ENCODE peak calls at places on chromosome 10, in five cellular contexts. One of them, this sample, is unnamed. For H3K36me3, the result is how much of the 10 kb centered on the place peaks cover.

GRCh38 chr10:50629495-50630122 is 5.9 kb upstream of the SGMS1 start:
- DNase-seq in left lung: no peak
- DNase-seq in heart left ventricle: no peak
- DNase-seq in body of pancreas: no peak
- DNase-seq in transverse colon: no peak
- DNase-seq in this sample: no peak

GRCh38 chr10:93096901-93097300 is 23.2 kb downstream of the CYP26A1 start:
- DNase-seq in left lung: no peak
- DNase-seq in heart left ventricle: no peak
- DNase-seq in body of pancreas: no peak
- DNase-seq in transverse colon: no peak
- DNase-seq in this sample: no peak

GRCh38 chr10:31011017-31011659 is 20.5 kb downstream of the ZNF438 start:
- DNase-seq in body of pancreas: no peak
- DNase-seq in transverse colon: no peak
- DNase-seq in heart left ventricle: no peak
- DNase-seq in left lung: no peak
- DNase-seq in this sample: no peak

GRCh38 chr10:121340176-121340850 is 257.9 kb downstream of the FGFR2 start:
- DNase-seq in heart left ventricle: no peak
- DNase-seq in left lung: no peak
- DNase-seq in transverse colon: no peak
- DNase-seq in body of pancreas: no peak
- DNase-seq in this sample: no peak

GRCh38 chr10:35421553-35422178 is 85.4 kb downstream of the CCNY start:
- DNase-seq in transverse colon: peak
- DNase-seq in left lung: no peak
- DNase-seq in body of pancreas: no peak
- DNase-seq in heart left ventricle: peak
- DNase-seq in this sample: no peak

GRCh38 chr10:75431180-75432111 is at the start of gene LRMDA:
- DNase-seq in left lung: peak
- DNase-seq in transverse colon: peak
- DNase-seq in heart left ventricle: peak
- DNase-seq in body of pancreas: peak
- DNase-seq in this sample: peak

GRCh38 chr10:58475322-58476277 is 37.1 kb upstream of the BICC1 start:
- DNase-seq in heart left ventricle: no peak
- DNase-seq in transverse colon: no peak
- DNase-seq in left lung: no peak
- DNase-seq in body of pancreas: no peak
- DNase-seq in this sample: no peak

GRCh38 chr10:71246591-71247143 is 34.3 kb downstream of the UNC5B start:
- DNase-seq in body of pancreas: peak
- DNase-seq in heart left ventricle: peak
- DNase-seq in transverse colon: peak
- DNase-seq in left lung: peak
- DNase-seq in this sample: no peak

GRCh38 chr10:119306514-119306951 is 99.2 kb downstream of the GRK5 start:
- DNase-seq in transverse colon: peak
- DNase-seq in left lung: no peak
- DNase-seq in body of pancreas: no peak
- DNase-seq in heart left ventricle: no peak
- DNase-seq in this sample: no peak

GRCh38 chr10:114957673-114958072 is 19.7 kb downstream of the TRUB1 start:
- DNase-seq in transverse colon: no peak
- DNase-seq in heart left ventricle: no peak
- DNase-seq in body of pancreas: no peak
- DNase-seq in left lung: no peak
- DNase-seq in this sample: no peak

GRCh38 chr10:95392711-95393164 is 101.9 kb upstream of the PDLIM1 start:
- DNase-seq in transverse colon: no peak
- DNase-seq in body of pancreas: no peak
- DNase-seq in heart left ventricle: no peak
- DNase-seq in left lung: no peak
- DNase-seq in this sample: no peak

GRCh38 chr10:114694062-114694461 is 36.0 kb upstream of the ABLIM1 start:
- DNase-seq in transverse colon: no peak
- DNase-seq in heart left ventricle: no peak
- DNase-seq in left lung: no peak
- DNase-seq in body of pancreas: no peak
- DNase-seq in this sample: no peak

GRCh38 chr10:112963835-112964234 is 13.8 kb downstream of the TCF7L2 start:
- DNase-seq in heart left ventricle: no peak
- DNase-seq in body of pancreas: no peak
- DNase-seq in left lung: no peak
- DNase-seq in transverse colon: no peak
- DNase-seq in this sample: no peak

GRCh38 chr10:63631971-63632370 is 110.8 kb downstream of the REEP3 start:
- DNase-seq in transverse colon: no peak
- DNase-seq in body of pancreas: no peak
- DNase-seq in heart left ventricle: no peak
- DNase-seq in left lung: no peak
- DNase-seq in this sample: no peak

GRCh38 chr10:34121974-34122282 is 693.2 kb downstream of the PARD3 start:
- DNase-seq in transverse colon: no peak
- DNase-seq in heart left ventricle: no peak
- DNase-seq in left lung: no peak
- DNase-seq in body of pancreas: no peak
- DNase-seq in this sample: no peak

GRCh38 chr10:121168513-121169216 is 317.5 kb downstream of the WDR11 start:
- DNase-seq in heart left ventricle: no peak
- DNase-seq in transverse colon: no peak
- DNase-seq in body of pancreas: no peak
- DNase-seq in left lung: no peak
- DNase-seq in this sample: no peak

GRCh38 chr10:110279062-110279986 is 25.4 kb downstream of the SMNDC1 start:
- DNase-seq in left lung: no peak
- DNase-seq in heart left ventricle: peak
- DNase-seq in body of pancreas: peak
- DNase-seq in transverse colon: peak
- DNase-seq in this sample: no peak

GRCh38 chr10:118594392-118595063 is 920 bp downstream of the PRLHR start:
- DNase-seq in transverse colon: no peak
- DNase-seq in body of pancreas: peak
- DNase-seq in left lung: peak
- DNase-seq in heart left ventricle: peak
- DNase-seq in this sample: no peak

GRCh38 chr10:93954726-93955363 is 38.9 kb upstream of the PLCE1 start:
- DNase-seq in heart left ventricle: no peak
- DNase-seq in body of pancreas: no peak
- DNase-seq in transverse colon: no peak
- DNase-seq in left lung: no peak
- DNase-seq in this sample: no peak

GRCh38 chr10:73506074-73506473 is 10.2 kb upstream of the PPP3CB start:
- DNase-seq in left lung: no peak
- DNase-seq in transverse colon: no peak
- DNase-seq in body of pancreas: no peak
- DNase-seq in heart left ventricle: no peak
- DNase-seq in this sample: no peak

GRCh38 chr10:133122171-133122935 is 34.6 kb downstream of the ADGRA1 start:
- DNase-seq in heart left ventricle: peak
- DNase-seq in body of pancreas: peak
- DNase-seq in transverse colon: no peak
- DNase-seq in left lung: no peak
- DNase-seq in this sample: no peak

GRCh38 chr10:114304566-114305421 is 65.7 kb downstream of the VWA2 start:
- DNase-seq in heart left ventricle: peak
- DNase-seq in transverse colon: peak
- DNase-seq in left lung: no peak
- DNase-seq in body of pancreas: peak
- DNase-seq in this sample: no peak

GRCh38 chr10:74417397-74417796 is 266.4 kb downstream of the ADK start:
- DNase-seq in left lung: no peak
- DNase-seq in transverse colon: no peak
- DNase-seq in heart left ventricle: no peak
- DNase-seq in body of pancreas: no peak
- DNase-seq in this sample: no peak

GRCh38 chr10:129914960-129915359 is 49.1 kb downstream of the EBF3 start:
- DNase-seq in heart left ventricle: no peak
- DNase-seq in transverse colon: no peak
- DNase-seq in body of pancreas: no peak
- DNase-seq in left lung: no peak
- DNase-seq in this sample: peak

DNA sequence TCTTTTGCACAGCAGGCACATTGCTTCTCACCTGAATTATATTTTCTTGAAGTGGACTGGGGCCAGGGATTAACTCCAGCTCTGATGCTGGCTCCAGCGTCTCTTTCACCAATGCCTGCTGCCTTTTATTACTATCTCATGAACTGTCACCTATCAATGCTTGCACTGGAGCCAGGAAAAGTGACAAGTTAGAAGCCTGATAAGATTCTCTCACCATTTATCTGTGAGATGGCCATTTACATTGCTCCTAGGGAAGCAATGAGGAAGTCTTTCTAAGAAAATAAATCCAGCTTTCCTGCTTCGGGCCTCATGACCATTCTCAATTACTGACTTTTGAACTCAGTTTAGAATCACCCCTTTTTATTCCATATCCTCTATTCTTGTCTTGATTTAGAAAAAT is 48.5 kb upstream of the LRRTM3 start:
- DNase-seq in body of pancreas: no peak
- DNase-seq in heart left ventricle: no peak
- DNase-seq in transverse colon: no peak
- DNase-seq in left lung: no peak
- DNase-seq in this sample: no peak
- TF ChIP-seq CTCF in body of pancreas: no peak
- TF ChIP-seq CTCF in heart left ventricle: no peak
- TF ChIP-seq CTCF in transverse colon: no peak
- TF ChIP-seq CTCF in left lung: no peak
- TF ChIP-seq CTCF in this sample: no peak

DNA sequence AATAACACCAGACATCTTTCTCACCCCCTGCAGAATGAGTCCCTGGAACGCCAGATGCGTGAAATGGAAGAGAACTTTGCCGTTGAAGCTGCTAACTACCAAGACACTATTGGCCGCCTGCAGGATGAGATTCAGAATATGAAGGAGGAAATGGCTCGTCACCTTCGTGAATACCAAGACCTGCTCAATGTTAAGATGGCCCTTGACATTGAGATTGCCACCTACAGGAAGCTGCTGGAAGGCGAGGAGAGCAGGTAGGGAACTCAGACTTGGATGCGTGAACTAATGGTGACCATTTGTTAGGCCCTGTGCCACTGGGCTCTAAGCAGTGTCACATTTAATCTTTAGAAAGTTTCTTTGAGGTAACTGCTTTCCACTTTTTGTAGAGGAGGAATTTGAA is 7.1 kb downstream of the VIM start:
- DNase-seq in left lung: no peak
- DNase-seq in heart left ventricle: no peak
- DNase-seq in body of pancreas: no peak
- DNase-seq in transverse colon: no peak
- DNase-seq in this sample: no peak
- H3K36me3 ChIP-seq in left lung: under half
- H3K36me3 ChIP-seq in heart left ventricle: half or more
- H3K36me3 ChIP-seq in body of pancreas: under half
- H3K36me3 ChIP-seq in transverse colon: half or more
- H3K36me3 ChIP-seq in this sample: under half

DNA sequence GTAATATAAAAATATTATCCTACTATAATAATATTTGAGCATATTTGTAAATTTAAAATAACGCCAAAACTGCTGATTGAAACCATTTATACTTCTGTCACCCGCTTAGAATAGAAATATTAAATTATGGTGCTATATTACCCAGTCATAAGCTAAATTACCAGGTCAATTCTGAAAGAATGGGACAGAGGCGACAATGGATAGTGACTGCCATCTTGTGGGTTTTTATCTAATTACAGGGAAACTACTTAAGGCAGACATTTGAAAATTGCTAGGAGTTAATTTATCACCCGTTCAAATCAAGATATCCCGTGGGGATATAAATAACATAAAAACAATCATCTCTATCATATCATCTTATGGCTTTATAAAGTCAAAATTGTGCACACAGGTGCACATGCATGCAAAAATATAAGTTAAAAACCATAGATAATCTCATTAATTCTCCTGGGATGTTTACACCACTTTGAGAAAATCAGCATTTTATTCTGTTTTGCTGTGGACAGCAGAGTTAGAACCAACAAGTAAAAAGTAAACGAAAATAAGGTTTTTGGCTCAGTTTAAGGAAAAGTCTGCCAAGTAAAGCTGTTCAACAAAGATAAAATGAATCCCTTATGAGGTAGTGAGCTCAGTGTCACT is 41.3 kb upstream of the HPSE2 start:
- DNase-seq in left lung: no peak
- DNase-seq in transverse colon: no peak
- DNase-seq in heart left ventricle: no peak
- DNase-seq in body of pancreas: no peak
- DNase-seq in this sample: no peak
- TF ChIP-seq CTCF in left lung: no peak
- TF ChIP-seq CTCF in transverse colon: no peak
- TF ChIP-seq CTCF in heart left ventricle: no peak
- TF ChIP-seq CTCF in body of pancreas: peak
- TF ChIP-seq CTCF in this sample: no peak

GRCh38 chr10:102375867-102376266 is 19.6 kb upstream of the NFKB2 start:
- DNase-seq in body of pancreas: no peak
- DNase-seq in transverse colon: no peak
- DNase-seq in heart left ventricle: no peak
- DNase-seq in left lung: no peak
- DNase-seq in this sample: no peak

GRCh38 chr10:102367441-102367840 is 28.1 kb upstream of the NFKB2 start:
- DNase-seq in transverse colon: no peak
- DNase-seq in heart left ventricle: no peak
- DNase-seq in left lung: no peak
- DNase-seq in body of pancreas: no peak
- DNase-seq in this sample: no peak

GRCh38 chr10:102375250-102375649 is 20.3 kb upstream of the NFKB2 start:
- DNase-seq in heart left ventricle: no peak
- DNase-seq in body of pancreas: no peak
- DNase-seq in left lung: no peak
- DNase-seq in transverse colon: no peak
- DNase-seq in this sample: no peak

GRCh38 chr10:102368072-102368471 is 27.4 kb upstream of the NFKB2 start:
- DNase-seq in left lung: no peak
- DNase-seq in body of pancreas: no peak
- DNase-seq in transverse colon: no peak
- DNase-seq in heart left ventricle: no peak
- DNase-seq in this sample: no peak

GRCh38 chr10:102371295-102371694 is 24.2 kb upstream of the NFKB2 start:
- DNase-seq in transverse colon: no peak
- DNase-seq in heart left ventricle: no peak
- DNase-seq in left lung: no peak
- DNase-seq in body of pancreas: no peak
- DNase-seq in this sample: no peak
- H3K36me3 ChIP-seq in transverse colon: half or more
- H3K36me3 ChIP-seq in heart left ventricle: half or more
- H3K36me3 ChIP-seq in left lung: under half
- H3K36me3 ChIP-seq in body of pancreas: half or more
- H3K36me3 ChIP-seq in this sample: half or more

This sample was measured in suprapubic skin.